ENCODE peak calls at places on chromosomes 12 and 14, in seven cellular contexts. X is HCT116, O is GM12878, Y is SK-N-SH, G is K562, N is H1, L is HepG2. D is an unnamed sample.
A peak's percentile ranks its signal among the peaks of the same experiment; 100 is the strongest.

GRCh38 chr14:92539875-92540274 is 26.3 kb downstream of the RIN3 start:
- DNase-seq in X (no peak), O (no peak), Y (no peak), G (no peak), N (no peak), L (no peak), D (peak; percentile 13)

GRCh38 chr12:29569392-29569791 is 71.9 kb upstream of the OVCH1 start:
- DNase-seq in X (no peak), O (no peak), Y (no peak), G (no peak), N (no peak), L (no peak), D (peak; percentile 24)

GRCh38 chr14:72801381-72801812 is 92.5 kb downstream of the DPF3 start:
- DNase-seq in X (peak; percentile 50), O (no peak), Y (no peak), G (no peak), N (no peak), L (no peak), D (peak; percentile 93)

GRCh38 chr12:68348419-68348818 is 16.3 kb upstream of the MDM1 start:
- DNase-seq in X (no peak), O (no peak), Y (no peak), G (no peak), N (no peak), L (no peak), D (no peak)

GRCh38 chr14:103729496-103730448 is 14.2 kb downstream of the ZFYVE21 start:
- DNase-seq in X (no peak), O (no peak), Y (no peak), G (peak; percentile 19), N (no peak), L (no peak), D (no peak)

GRCh38 chr12:64669270-64669842 is 59.1 kb downstream of the RASSF3 start:
- DNase-seq in X (no peak), O (peak; percentile 73), Y (peak; percentile 47), G (peak; percentile 66), N (no peak), L (peak; percentile 49), D (peak; percentile 81)

GRCh38 chr12:70724444-70724843 is 87.2 kb upstream of the PTPRB start:
- DNase-seq in X (peak; percentile 35), O (no peak), Y (no peak), G (peak; percentile 26), N (no peak), L (no peak), D (peak; percentile 55)

GRCh38 chr14:103422981-103423600 is 37.9 kb downstream of the MARK3 start:
- DNase-seq in X (no peak), O (no peak), Y (no peak), G (peak; percentile 32), N (no peak), L (no peak), D (no peak)

GRCh38 chr12:111063296-111064026 is 143.1 kb upstream of the MYL2 start:
- DNase-seq in X (no peak), O (no peak), Y (no peak), G (no peak), N (no peak), L (no peak), D (no peak)

GRCh38 chr12:109919466-109919865 is 19.4 kb downstream of the TCHP start:
- DNase-seq in X (no peak), O (no peak), Y (peak; percentile 50), G (no peak), N (no peak), L (no peak), D (no peak)

GRCh38 chr12:46005151-46005797 is 14.9 kb upstream of the SCAF11 start:
- DNase-seq in X (no peak), O (no peak), Y (peak; percentile 14), G (no peak), N (no peak), L (no peak), D (peak; percentile 34)

GRCh38 chr12:104569348-104570173 is 112.8 kb downstream of the CHST11 start:
- DNase-seq in X (no peak), O (peak; percentile 88), Y (no peak), G (no peak), N (no peak), L (no peak), D (no peak)
- TF ChIP-seq MAX in X (no peak), O (no peak), Y (no peak), G (no peak), N (no peak), L (no peak), D (no peak)

GRCh38 chr14:94771191-94771905 is 1.4 kb upstream of the GSC start:
- DNase-seq in X (no peak), O (no peak), Y (no peak), G (no peak), N (peak; percentile 67), L (no peak), D (no peak)

GRCh38 chr14:94769413-94770250 is at the start of gene GSC:
- DNase-seq in X (no peak), O (no peak), Y (peak; percentile 90), G (no peak), N (peak; percentile 81), L (no peak), D (peak; percentile 21)

GRCh38 chr14:94771906-94772468 is 2.1 kb upstream of the GSC start:
- DNase-seq in X (no peak), O (no peak), Y (no peak), G (no peak), N (peak; percentile 48), L (no peak), D (no peak)

GRCh38 chr14:94770251-94770749 is 387 bp upstream of the GSC start:
- DNase-seq in X (no peak), O (no peak), Y (no peak), G (no peak), N (peak; percentile 53), L (no peak), D (no peak)

DNA sequence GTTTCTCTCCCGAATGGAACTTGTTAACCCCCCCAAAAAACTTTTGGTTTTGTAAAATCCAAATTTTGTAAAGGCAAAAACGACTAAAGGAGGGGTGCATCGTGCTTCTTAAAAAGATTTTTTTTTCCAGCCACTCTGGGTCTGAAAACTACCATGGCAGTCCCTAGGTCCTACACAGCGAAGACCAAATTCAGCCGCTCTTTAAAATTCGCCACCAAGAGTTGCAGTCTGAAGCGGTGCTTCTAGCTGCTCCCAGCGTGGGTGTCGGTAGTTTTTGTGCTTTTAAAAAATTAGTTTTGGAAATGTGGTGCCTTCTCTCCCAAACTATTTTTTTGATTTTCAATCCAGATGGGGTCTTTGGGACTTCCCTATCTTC is 890 bp upstream of the GSC start:
- DNase-seq in X (no peak), O (no peak), Y (no peak), G (no peak), N (no peak), L (no peak), D (no peak)
- H2AFZ ChIP-seq in X (no peak overlapping the region), O (no peak overlapping the region), Y (no peak overlapping the region), G (no peak overlapping the region), N (no peak overlapping the region), L (no peak overlapping the region), D (no peak overlapping the region)

GRCh38 chr12:106304797-106305196 is 2.3 kb downstream of the TCP11L2 start:
- DNase-seq in X (no peak), O (no peak), Y (no peak), G (no peak), N (no peak), L (no peak), D (no peak)
- TF ChIP-seq MAX in X (no peak), O (no peak), Y (no peak), G (no peak), N (no peak), L (no peak), D (no peak)

GRCh38 chr12:233615-233968 is 19.6 kb upstream of the SLC6A12 start:
- DNase-seq in X (no peak), O (no peak), Y (no peak), G (no peak), N (no peak), L (no peak), D (no peak)

GRCh38 chr12:230925-231671 is 17.1 kb upstream of the SLC6A12 start:
- DNase-seq in X (no peak), O (no peak), Y (no peak), G (no peak), N (no peak), L (no peak), D (no peak)

GRCh38 chr12:234891-235415 is 21.0 kb upstream of the SLC6A12 start:
- DNase-seq in X (no peak), O (no peak), Y (no peak), G (no peak), N (no peak), L (no peak), D (no peak)

GRCh38 chr12:229441-230191 is 15.7 kb upstream of the SLC6A12 start:
- DNase-seq in X (no peak), O (no peak), Y (no peak), G (no peak), N (no peak), L (no peak), D (no peak)

DNA sequence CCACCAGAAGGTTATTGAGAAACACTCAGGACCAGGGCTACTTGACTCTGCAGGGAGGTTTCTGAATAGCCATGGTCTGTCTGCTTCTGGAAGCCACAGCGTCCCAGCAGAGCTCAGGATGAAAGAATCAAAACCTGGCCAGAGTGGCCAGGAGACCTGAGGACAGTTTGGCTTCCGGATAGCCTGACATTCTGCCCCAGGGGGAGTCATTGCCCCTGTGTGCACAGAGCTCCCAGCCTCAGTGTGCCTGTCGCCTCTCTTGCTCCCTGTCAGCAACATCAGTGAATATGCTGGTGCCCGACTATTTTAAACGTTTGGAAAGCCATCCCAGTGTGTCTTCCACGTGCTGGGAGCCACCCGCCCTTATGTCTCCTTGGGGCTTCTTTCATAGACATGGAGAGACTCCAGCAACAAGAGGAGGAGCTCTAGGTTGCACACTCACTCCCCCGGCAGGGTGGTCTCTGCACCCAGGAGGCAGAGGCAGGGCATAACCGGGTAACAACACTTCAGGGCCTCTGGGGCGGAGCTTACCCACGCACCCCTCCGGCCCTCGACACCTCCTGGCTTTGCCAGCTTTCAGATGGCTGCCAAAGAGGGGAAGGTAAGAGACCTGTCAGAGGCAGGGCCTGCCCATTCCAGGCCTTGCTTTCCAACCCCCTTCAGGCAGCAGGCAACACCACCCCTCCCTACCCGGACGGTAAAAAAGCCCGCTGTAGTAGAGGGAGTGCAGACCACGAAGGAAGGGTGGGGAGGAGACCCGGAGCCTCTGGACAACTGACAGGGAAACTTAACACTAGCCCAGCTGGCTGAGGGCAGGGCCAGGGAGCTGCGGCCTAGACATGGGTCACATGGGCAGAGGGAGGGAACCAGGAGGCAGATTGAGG is 19.0 kb upstream of the SLC6A12 start:
- DNase-seq in X (no peak), O (no peak), Y (no peak), G (no peak), N (no peak), L (no peak), D (no peak)
- H2AFZ ChIP-seq in X (no peak overlapping the region), O (no peak overlapping the region), Y (no peak overlapping the region), G (no peak overlapping the region), N (peak overlapping the region; percentile 12), L (no peak overlapping the region), D (no peak overlapping the region)